ENCODE peak calls at places on chromosomes 6 and 20, in seven cellular contexts. One of them, this sample, is unnamed.

GRCh38 chr6:11854418-11855165 is 76.0 kb upstream of the ADTRP start:
- DNase-seq in naive thymus-derived CD8-positive, alpha-beta T cell: no peak
- DNase-seq in mesendoderm: no peak
- DNase-seq in pons: no peak
- DNase-seq in psoas muscle: no peak
- DNase-seq in activated naive CD8-positive, alpha-beta T cell treated with anti-CD3 and anti-CD28 coated beads for 36 hours: no peak
- DNase-seq in ACHN: peak; percentile 44
- DNase-seq in this sample: no peak

GRCh38 chr20:23152308-23152892 is 66.3 kb upstream of the CD93 start:
- DNase-seq in naive thymus-derived CD8-positive, alpha-beta T cell: no peak
- DNase-seq in mesendoderm: no peak
- DNase-seq in pons: no peak
- DNase-seq in psoas muscle: peak; percentile 95
- DNase-seq in activated naive CD8-positive, alpha-beta T cell treated with anti-CD3 and anti-CD28 coated beads for 36 hours: no peak
- DNase-seq in ACHN: no peak
- DNase-seq in this sample: no peak

GRCh38 chr6:20953019-20953418 is 418.8 kb downstream of the CDKAL1 start:
- DNase-seq in naive thymus-derived CD8-positive, alpha-beta T cell: no peak
- DNase-seq in mesendoderm: peak; percentile 63
- DNase-seq in pons: no peak
- DNase-seq in psoas muscle: no peak
- DNase-seq in activated naive CD8-positive, alpha-beta T cell treated with anti-CD3 and anti-CD28 coated beads for 36 hours: no peak
- DNase-seq in ACHN: peak; percentile 14
- DNase-seq in this sample: no peak

GRCh38 chr6:15755555-15755954 is 92.7 kb upstream of the DTNBP1 start:
- DNase-seq in naive thymus-derived CD8-positive, alpha-beta T cell: no peak
- DNase-seq in mesendoderm: no peak
- DNase-seq in pons: no peak
- DNase-seq in psoas muscle: no peak
- DNase-seq in activated naive CD8-positive, alpha-beta T cell treated with anti-CD3 and anti-CD28 coated beads for 36 hours: no peak
- DNase-seq in ACHN: no peak
- DNase-seq in this sample: no peak

GRCh38 chr20:46592580-46593362 is 42.3 kb upstream of the OCSTAMP start:
- DNase-seq in naive thymus-derived CD8-positive, alpha-beta T cell: no peak
- DNase-seq in mesendoderm: peak; percentile 37
- DNase-seq in pons: no peak
- DNase-seq in psoas muscle: no peak
- DNase-seq in activated naive CD8-positive, alpha-beta T cell treated with anti-CD3 and anti-CD28 coated beads for 36 hours: no peak
- DNase-seq in ACHN: no peak
- DNase-seq in this sample: peak; percentile 44

GRCh38 chr6:39861663-39862062 is 69.5 kb downstream of the DAAM2 start:
- DNase-seq in naive thymus-derived CD8-positive, alpha-beta T cell: no peak
- DNase-seq in mesendoderm: no peak
- DNase-seq in pons: no peak
- DNase-seq in psoas muscle: no peak
- DNase-seq in activated naive CD8-positive, alpha-beta T cell treated with anti-CD3 and anti-CD28 coated beads for 36 hours: no peak
- DNase-seq in ACHN: no peak
- DNase-seq in this sample: no peak

GRCh38 chr6:45422541-45423110 is 44.9 kb upstream of the SUPT3H start:
- DNase-seq in naive thymus-derived CD8-positive, alpha-beta T cell: peak; percentile 70
- DNase-seq in mesendoderm: peak; percentile 78
- DNase-seq in pons: no peak
- DNase-seq in psoas muscle: peak; percentile 64
- DNase-seq in activated naive CD8-positive, alpha-beta T cell treated with anti-CD3 and anti-CD28 coated beads for 36 hours: peak; percentile 62
- DNase-seq in ACHN: no peak
- DNase-seq in this sample: peak; percentile 20

GRCh38 chr6:99138445-99138844 is 190.7 kb upstream of the FBXL4 start:
- DNase-seq in naive thymus-derived CD8-positive, alpha-beta T cell: no peak
- DNase-seq in mesendoderm: no peak
- DNase-seq in pons: no peak
- DNase-seq in psoas muscle: no peak
- DNase-seq in activated naive CD8-positive, alpha-beta T cell treated with anti-CD3 and anti-CD28 coated beads for 36 hours: no peak
- DNase-seq in ACHN: no peak
- DNase-seq in this sample: no peak

GRCh38 chr6:25419879-25420278 is 140.7 kb downstream of the CARMIL1 start:
- DNase-seq in naive thymus-derived CD8-positive, alpha-beta T cell: no peak
- DNase-seq in mesendoderm: peak; percentile 53
- DNase-seq in pons: no peak
- DNase-seq in psoas muscle: no peak
- DNase-seq in activated naive CD8-positive, alpha-beta T cell treated with anti-CD3 and anti-CD28 coated beads for 36 hours: no peak
- DNase-seq in ACHN: no peak
- DNase-seq in this sample: no peak

GRCh38 chr20:37240337-37241055 is 21.1 kb downstream of the GHRH start:
- DNase-seq in naive thymus-derived CD8-positive, alpha-beta T cell: no peak
- DNase-seq in mesendoderm: no peak
- DNase-seq in pons: no peak
- DNase-seq in psoas muscle: no peak
- DNase-seq in activated naive CD8-positive, alpha-beta T cell treated with anti-CD3 and anti-CD28 coated beads for 36 hours: no peak
- DNase-seq in ACHN: no peak
- DNase-seq in this sample: no peak

GRCh38 chr20:50815162-50815989 is 20.5 kb downstream of the BCAS4 start:
- DNase-seq in naive thymus-derived CD8-positive, alpha-beta T cell: peak; percentile 29
- DNase-seq in mesendoderm: no peak
- DNase-seq in pons: no peak
- DNase-seq in psoas muscle: no peak
- DNase-seq in activated naive CD8-positive, alpha-beta T cell treated with anti-CD3 and anti-CD28 coated beads for 36 hours: no peak
- DNase-seq in ACHN: no peak
- DNase-seq in this sample: no peak

GRCh38 chr6:24936641-24937317 is 1.0 kb upstream of the RIPOR2 start:
- DNase-seq in naive thymus-derived CD8-positive, alpha-beta T cell: peak; percentile 66
- DNase-seq in mesendoderm: no peak
- DNase-seq in pons: no peak
- DNase-seq in psoas muscle: no peak
- DNase-seq in activated naive CD8-positive, alpha-beta T cell treated with anti-CD3 and anti-CD28 coated beads for 36 hours: peak; percentile 56
- DNase-seq in ACHN: no peak
- DNase-seq in this sample: no peak

GRCh38 chr20:17345321-17345720 is 118.5 kb downstream of the PCSK2 start:
- DNase-seq in naive thymus-derived CD8-positive, alpha-beta T cell: no peak
- DNase-seq in mesendoderm: no peak
- DNase-seq in pons: no peak
- DNase-seq in psoas muscle: no peak
- DNase-seq in activated naive CD8-positive, alpha-beta T cell treated with anti-CD3 and anti-CD28 coated beads for 36 hours: no peak
- DNase-seq in ACHN: no peak
- DNase-seq in this sample: no peak

GRCh38 chr6:36678488-36679042 is at the start of gene CDKN1A:
- DNase-seq in naive thymus-derived CD8-positive, alpha-beta T cell: peak; percentile 58
- DNase-seq in mesendoderm: peak; percentile 95
- DNase-seq in pons: peak; percentile 73
- DNase-seq in psoas muscle: peak; percentile 96
- DNase-seq in activated naive CD8-positive, alpha-beta T cell treated with anti-CD3 and anti-CD28 coated beads for 36 hours: peak; percentile 84
- DNase-seq in ACHN: peak; percentile 91
- DNase-seq in this sample: peak; percentile 93

GRCh38 chr6:33589723-33590530 is 9.9 kb upstream of the BAK1 start:
- DNase-seq in naive thymus-derived CD8-positive, alpha-beta T cell: peak; percentile 58
- DNase-seq in mesendoderm: peak; percentile 85
- DNase-seq in pons: peak; percentile 48
- DNase-seq in psoas muscle: peak; percentile 93
- DNase-seq in activated naive CD8-positive, alpha-beta T cell treated with anti-CD3 and anti-CD28 coated beads for 36 hours: peak; percentile 47
- DNase-seq in ACHN: peak; percentile 95
- DNase-seq in this sample: peak; percentile 88

GRCh38 chr6:27078734-27079357 is 168.7 kb upstream of the PRSS16 start:
- DNase-seq in naive thymus-derived CD8-positive, alpha-beta T cell: peak; percentile 54
- DNase-seq in mesendoderm: peak; percentile 71
- DNase-seq in pons: peak; percentile 90
- DNase-seq in psoas muscle: no peak
- DNase-seq in activated naive CD8-positive, alpha-beta T cell treated with anti-CD3 and anti-CD28 coated beads for 36 hours: peak; percentile 41
- DNase-seq in ACHN: peak; percentile 56
- DNase-seq in this sample: peak; percentile 85

GRCh38 chr20:61719691-61720347 is 345.9 kb downstream of the TAF4 start:
- DNase-seq in naive thymus-derived CD8-positive, alpha-beta T cell: peak; percentile 71
- DNase-seq in mesendoderm: peak; percentile 13
- DNase-seq in pons: no peak
- DNase-seq in psoas muscle: no peak
- DNase-seq in activated naive CD8-positive, alpha-beta T cell treated with anti-CD3 and anti-CD28 coated beads for 36 hours: peak; percentile 50
- DNase-seq in ACHN: no peak
- DNase-seq in this sample: no peak

GRCh38 chr6:47483853-47484546 is 6.4 kb downstream of the CD2AP start:
- DNase-seq in naive thymus-derived CD8-positive, alpha-beta T cell: no peak
- DNase-seq in mesendoderm: no peak
- DNase-seq in pons: no peak
- DNase-seq in psoas muscle: no peak
- DNase-seq in activated naive CD8-positive, alpha-beta T cell treated with anti-CD3 and anti-CD28 coated beads for 36 hours: no peak
- DNase-seq in ACHN: no peak
- DNase-seq in this sample: peak; percentile 47

GRCh38 chr20:11734431-11734830 is 183.3 kb upstream of the BTBD3 start:
- DNase-seq in naive thymus-derived CD8-positive, alpha-beta T cell: no peak
- DNase-seq in mesendoderm: no peak
- DNase-seq in pons: no peak
- DNase-seq in psoas muscle: no peak
- DNase-seq in activated naive CD8-positive, alpha-beta T cell treated with anti-CD3 and anti-CD28 coated beads for 36 hours: no peak
- DNase-seq in ACHN: no peak
- DNase-seq in this sample: no peak

GRCh38 chr20:32972181-32973076 is 31.8 kb downstream of the SUN5 start:
- DNase-seq in naive thymus-derived CD8-positive, alpha-beta T cell: peak; percentile 96
- DNase-seq in mesendoderm: peak; percentile 69
- DNase-seq in pons: peak; percentile 9
- DNase-seq in psoas muscle: no peak
- DNase-seq in activated naive CD8-positive, alpha-beta T cell treated with anti-CD3 and anti-CD28 coated beads for 36 hours: peak; percentile 84
- DNase-seq in ACHN: no peak
- DNase-seq in this sample: no peak

GRCh38 chr6:113813207-113813606 is 43.9 kb upstream of the MARCKS start:
- DNase-seq in naive thymus-derived CD8-positive, alpha-beta T cell: no peak
- DNase-seq in mesendoderm: no peak
- DNase-seq in pons: no peak
- DNase-seq in psoas muscle: no peak
- DNase-seq in activated naive CD8-positive, alpha-beta T cell treated with anti-CD3 and anti-CD28 coated beads for 36 hours: no peak
- DNase-seq in ACHN: peak; percentile 51
- DNase-seq in this sample: no peak

GRCh38 chr6:129140571-129140970 is 257.6 kb downstream of the LAMA2 start:
- DNase-seq in naive thymus-derived CD8-positive, alpha-beta T cell: no peak
- DNase-seq in mesendoderm: no peak
- DNase-seq in pons: no peak
- DNase-seq in psoas muscle: no peak
- DNase-seq in activated naive CD8-positive, alpha-beta T cell treated with anti-CD3 and anti-CD28 coated beads for 36 hours: no peak
- DNase-seq in ACHN: no peak
- DNase-seq in this sample: no peak

GRCh38 chr20:38805502-38805957 is at the start of gene PPP1R16B:
- DNase-seq in naive thymus-derived CD8-positive, alpha-beta T cell: peak; percentile 86
- DNase-seq in mesendoderm: peak; percentile 74
- DNase-seq in pons: peak; percentile 66
- DNase-seq in psoas muscle: peak; percentile 59
- DNase-seq in activated naive CD8-positive, alpha-beta T cell treated with anti-CD3 and anti-CD28 coated beads for 36 hours: peak; percentile 90
- DNase-seq in ACHN: no peak
- DNase-seq in this sample: no peak

GRCh38 chr20:20711413-20711812 is 1.0 kb downstream of the RALGAPA2 start:
- DNase-seq in naive thymus-derived CD8-positive, alpha-beta T cell: peak; percentile 14
- DNase-seq in mesendoderm: peak; percentile 45
- DNase-seq in pons: no peak
- DNase-seq in psoas muscle: no peak
- DNase-seq in activated naive CD8-positive, alpha-beta T cell treated with anti-CD3 and anti-CD28 coated beads for 36 hours: peak; percentile 21
- DNase-seq in ACHN: no peak
- DNase-seq in this sample: peak; percentile 43

GRCh38 chr20:40279390-40279789 is 409.6 kb downstream of the MAFB start:
- DNase-seq in naive thymus-derived CD8-positive, alpha-beta T cell: no peak
- DNase-seq in mesendoderm: peak; percentile 77
- DNase-seq in pons: peak; percentile 75
- DNase-seq in psoas muscle: no peak
- DNase-seq in activated naive CD8-positive, alpha-beta T cell treated with anti-CD3 and anti-CD28 coated beads for 36 hours: no peak
- DNase-seq in ACHN: no peak
- DNase-seq in this sample: no peak

GRCh38 chr6:39566381-39566934 is 158.8 kb downstream of the KIF6 start:
- DNase-seq in naive thymus-derived CD8-positive, alpha-beta T cell: no peak
- DNase-seq in mesendoderm: no peak
- DNase-seq in pons: no peak
- DNase-seq in psoas muscle: no peak
- DNase-seq in activated naive CD8-positive, alpha-beta T cell treated with anti-CD3 and anti-CD28 coated beads for 36 hours: no peak
- DNase-seq in ACHN: no peak
- DNase-seq in this sample: no peak

GRCh38 chr6:16639689-16640480 is 121.4 kb downstream of the ATXN1 start:
- DNase-seq in naive thymus-derived CD8-positive, alpha-beta T cell: no peak
- DNase-seq in mesendoderm: no peak
- DNase-seq in pons: no peak
- DNase-seq in psoas muscle: no peak
- DNase-seq in activated naive CD8-positive, alpha-beta T cell treated with anti-CD3 and anti-CD28 coated beads for 36 hours: no peak
- DNase-seq in ACHN: peak; percentile 79
- DNase-seq in this sample: no peak

GRCh38 chr6:169162968-169163903 is 90.4 kb downstream of the THBS2 start:
- DNase-seq in naive thymus-derived CD8-positive, alpha-beta T cell: no peak
- DNase-seq in mesendoderm: no peak
- DNase-seq in pons: no peak
- DNase-seq in psoas muscle: peak; percentile 60
- DNase-seq in activated naive CD8-positive, alpha-beta T cell treated with anti-CD3 and anti-CD28 coated beads for 36 hours: no peak
- DNase-seq in ACHN: peak; percentile 48
- DNase-seq in this sample: no peak

GRCh38 chr6:69843189-69843588 is 23.2 kb upstream of the COL19A1 start:
- DNase-seq in naive thymus-derived CD8-positive, alpha-beta T cell: no peak
- DNase-seq in mesendoderm: no peak
- DNase-seq in pons: no peak
- DNase-seq in psoas muscle: no peak
- DNase-seq in activated naive CD8-positive, alpha-beta T cell treated with anti-CD3 and anti-CD28 coated beads for 36 hours: no peak
- DNase-seq in ACHN: no peak
- DNase-seq in this sample: no peak